ENCODE peak calls at places on chromosomes 1 and 21, in five cellular contexts. L, S, J, P and T are unnamed samples.

GRCh38 chr1:87450615-87451209 is 122.0 kb downstream of the LMO4 start:
- DNase-seq in L (no peak), S (peak; percentile 44), J (no peak), P (no peak), T (no peak)

GRCh38 chr1:174032823-174033222 is 10.7 kb upstream of the RC3H1 start:
- DNase-seq in L (no peak), S (no peak), J (no peak), P (no peak), T (no peak)

GRCh38 chr1:244336232-244336899 is 115.3 kb downstream of the ADSS2 start:
- DNase-seq in L (no peak), S (no peak), J (no peak), P (no peak), T (no peak)

GRCh38 chr1:117188268-117189108 is 22.2 kb downstream of the VTCN1 start:
- DNase-seq in L (no peak), S (no peak), J (no peak), P (no peak), T (no peak)

GRCh38 chr1:248613742-248614141 is 16.2 kb upstream of the OR2T10 start:
- DNase-seq in L (no peak), S (no peak), J (no peak), P (no peak), T (no peak)

GRCh38 chr1:117216718-117217117 is 6.0 kb upstream of the VTCN1 start:
- DNase-seq in L (no peak), S (no peak), J (no peak), P (no peak), T (no peak)

GRCh38 chr21:15063821-15064575 is 802 bp downstream of the NRIP1 start:
- DNase-seq in L (no peak), S (peak; percentile 41), J (peak; percentile 64), P (peak; percentile 73), T (peak; percentile 62)

GRCh38 chr1:57310992-57311790 is 112.7 kb downstream of the DAB1 start:
- DNase-seq in L (no peak), S (peak; percentile 15), J (no peak), P (no peak), T (no peak)

GRCh38 chr1:27726173-27726793 is 522 bp downstream of the FAM76A start:
- DNase-seq in L (peak; percentile 66), S (peak; percentile 54), J (peak; percentile 53), P (peak; percentile 80), T (peak; percentile 65)

GRCh38 chr1:9149837-9150581 is 21.1 kb upstream of the GPR157 start:
- DNase-seq in L (no peak), S (no peak), J (no peak), P (no peak), T (no peak)

GRCh38 chr1:226634156-226634588 is 85.6 kb downstream of the STUM start:
- DNase-seq in L (peak; percentile 87), S (peak; percentile 84), J (peak; percentile 75), P (peak; percentile 88), T (peak; percentile 87)

GRCh38 chr21:46098303-46099141 is 610 bp downstream of the COL6A2 start:
- DNase-seq in L (peak; percentile 61), S (peak; percentile 10), J (peak; percentile 50), P (peak; percentile 70), T (no peak)

DNA sequence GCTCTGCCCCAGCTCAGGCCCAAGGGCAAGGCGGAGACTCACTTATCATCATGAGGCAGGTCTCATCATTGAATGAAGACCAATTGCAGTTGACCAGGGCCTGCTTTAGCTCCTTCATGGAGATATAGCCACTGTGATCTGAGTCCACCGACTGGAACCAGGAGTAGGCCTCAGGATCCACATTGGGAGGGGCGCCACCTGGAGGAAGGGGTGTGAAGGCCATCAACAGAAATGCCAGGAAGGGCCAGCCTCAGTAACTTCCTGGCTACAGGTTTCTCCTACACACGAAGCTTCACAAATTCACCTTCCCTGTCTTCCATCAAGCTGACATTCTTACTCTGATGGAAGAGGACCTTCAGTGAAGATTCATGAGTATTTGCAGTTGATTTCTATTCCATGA is 11.6 kb downstream of the PEF1 start:
- DNase-seq in L (no peak), S (peak; percentile 70), J (no peak), P (no peak), T (no peak)
- TF ChIP-seq CTCF in L (no peak), S (peak; percentile 45), J (peak; percentile 8), P (no peak), T (peak; percentile 44)

GRCh38 chr1:234768171-234768568 is 158.2 kb upstream of the IRF2BP2 start:
- DNase-seq in L (no peak), S (no peak), J (no peak), P (no peak), T (no peak)
- H3K4me1 ChIP-seq in L (no peaks in the 10 kb centered on the region), S (peaks cover 7% of the 10 kb centered on the region), J (no peaks in the 10 kb centered on the region), P (no peaks in the 10 kb centered on the region), T (peaks cover 31% of the 10 kb centered on the region)

GRCh38 chr21:42887321-42887720 is 5.8 kb upstream of the NDUFV3 start:
- DNase-seq in L (no peak), S (no peak), J (no peak), P (no peak), T (no peak)

GRCh38 chr21:42892582-42892930 is 553 bp upstream of the NDUFV3 start:
- DNase-seq in L (no peak), S (no peak), J (no peak), P (no peak), T (no peak)

DNA sequence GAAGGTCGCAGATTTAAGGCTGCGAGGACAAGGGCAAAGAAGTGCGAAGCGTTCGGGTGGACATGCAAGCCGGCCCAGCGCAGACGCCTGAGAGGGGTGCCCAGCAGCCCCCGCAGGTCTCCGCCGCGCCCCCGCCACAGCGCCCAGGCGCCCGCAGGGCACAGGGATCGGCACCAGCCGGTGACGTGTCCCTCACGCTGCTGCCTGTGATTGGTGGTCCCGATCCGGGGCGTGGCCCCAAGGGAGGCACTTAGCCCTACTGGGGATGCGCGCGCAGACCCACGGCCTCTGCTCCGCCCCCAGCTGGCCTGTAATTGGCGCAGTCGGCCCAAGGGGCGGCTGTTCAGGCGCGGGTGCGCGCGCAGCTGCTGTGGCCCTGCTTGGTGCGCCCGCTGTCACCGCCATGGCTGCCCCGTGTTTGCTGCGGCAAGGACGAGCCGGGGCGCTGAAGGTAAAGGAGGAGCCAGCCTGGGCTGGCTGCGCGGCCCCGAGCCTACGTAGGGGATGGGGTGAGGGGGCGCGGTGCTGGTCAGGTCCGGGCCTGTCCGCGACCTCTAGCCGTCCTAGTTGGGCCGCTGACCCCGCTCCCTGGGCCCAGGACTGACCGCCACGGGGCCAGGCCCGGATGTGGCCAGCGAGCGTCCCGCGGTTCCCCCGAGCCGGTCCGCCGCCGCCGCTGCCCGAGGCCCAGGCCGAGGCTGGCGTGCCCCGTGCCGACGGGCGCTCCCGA is at the start of gene NDUFV3:
- DNase-seq in L (peak; percentile 100), S (peak; percentile 100), J (peak; percentile 100), P (peak; percentile 100), T (peak; percentile 100)
- TF ChIP-seq CTCF in L (no peak), S (no peak), J (no peak), P (no peak), T (no peak)

GRCh38 chr1:208222376-208223110 is 21.6 kb downstream of the PLXNA2 start:
- DNase-seq in L (no peak), S (no peak), J (no peak), P (peak; percentile 29), T (no peak)
- H3K4me1 ChIP-seq in L (peaks cover 48% of the 10 kb centered on the region), S (peaks cover 4% of the 10 kb centered on the region), J (no peaks in the 10 kb centered on the region), P (no peaks in the 10 kb centered on the region), T (peaks cover 4% of the 10 kb centered on the region)

DNA sequence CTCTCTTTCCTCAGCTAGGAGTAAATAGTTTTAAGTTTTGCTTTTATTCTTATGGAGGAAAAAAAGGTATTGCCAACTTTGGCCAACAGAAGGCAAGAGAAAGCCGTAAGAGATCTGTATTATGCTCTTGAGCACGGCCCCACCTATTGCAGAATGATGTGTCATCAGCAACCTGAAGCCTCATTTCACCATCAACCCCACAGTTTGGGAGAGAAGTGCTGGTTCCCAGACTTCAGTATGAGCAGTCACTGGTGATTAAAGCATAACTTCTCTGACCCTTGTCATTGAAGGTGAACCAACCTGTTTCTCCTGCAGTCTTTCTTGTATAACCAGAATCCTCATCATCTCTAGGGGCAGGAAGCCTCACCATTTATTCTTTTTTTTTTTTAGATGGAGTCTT is 100.2 kb downstream of the SIPA1L2 start:
- DNase-seq in L (no peak), S (no peak), J (no peak), P (no peak), T (no peak)
- TF ChIP-seq CTCF in L (no peak), S (no peak), J (no peak), P (no peak), T (no peak)

GRCh38 chr1:178541829-178542553 is 29.1 kb downstream of the TEX35 start:
- DNase-seq in L (no peak), S (peak; percentile 83), J (no peak), P (peak; percentile 62), T (peak; percentile 41)

GRCh38 chr1:178539291-178539690 is 26.4 kb downstream of the TEX35 start:
- DNase-seq in L (no peak), S (no peak), J (no peak), P (peak; percentile 52), T (no peak)

GRCh38 chr1:178541396-178541795 is 28.5 kb downstream of the TEX35 start:
- DNase-seq in L (no peak), S (no peak), J (no peak), P (peak; percentile 56), T (no peak)

GRCh38 chr1:178540646-178541045 is 27.7 kb downstream of the TEX35 start:
- DNase-seq in L (no peak), S (no peak), J (no peak), P (peak; percentile 23), T (no peak)

DNA sequence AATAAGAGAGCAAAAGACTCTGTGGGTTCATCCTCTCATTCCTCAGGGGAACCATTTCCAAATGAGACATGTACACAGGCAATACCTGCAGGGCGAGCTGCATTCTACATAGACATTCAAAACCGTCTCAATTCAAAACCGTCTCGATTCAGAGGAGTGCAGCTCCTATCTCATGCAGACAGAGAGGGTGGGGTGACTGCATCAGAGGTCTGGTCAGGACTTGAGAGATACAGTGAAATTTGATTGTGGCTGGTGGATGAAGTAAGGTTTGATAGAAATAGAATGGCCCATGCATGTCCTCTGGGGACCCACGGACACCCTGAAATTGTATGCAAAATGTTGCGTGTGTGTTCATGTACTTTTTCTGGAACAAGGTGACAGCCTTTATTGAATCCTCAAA is 27.3 kb downstream of the TEX35 start:
- DNase-seq in L (no peak), S (no peak), J (no peak), P (peak; percentile 28), T (no peak)
- H3K4me1 ChIP-seq in L (peaks cover 4% of the 10 kb centered on the region), S (peaks cover 19% of the 10 kb centered on the region), J (no peaks in the 10 kb centered on the region), P (no peaks in the 10 kb centered on the region), T (no peaks in the 10 kb centered on the region)